ENCODE peak calls at places on chromosomes 7 and 10, in seven cellular contexts. S is stomach; L is activated effector memory CD4-positive, alpha-beta T cell treated with Interleukin-2 at 50 U/mL for 16 hours; M is GM12891; T is iris pigment epithelial cell; K is brain microvascular endothelial cell; A is Calu3. B is an unnamed sample.

GRCh38 chr10:132961420-132961803 is 19.0 kb upstream of the CFAP46 start:
- DNase-seq in S (no peak), L (no peak), M (no peak), T (no peak), K (no peak), A (no peak), B (no peak)

GRCh38 chr7:27345164-27345887 is 102.7 kb downstream of the EVX1 start:
- DNase-seq in S (no peak), L (no peak), M (no peak), T (no peak), K (no peak), A (no peak), B (no peak)

GRCh38 chr10:20708305-20708704 is 188.8 kb downstream of the NEBL start:
- DNase-seq in S (no peak), L (no peak), M (no peak), T (no peak), K (no peak), A (no peak), B (no peak)

GRCh38 chr7:121605297-121605640 is 209.2 kb upstream of the FAM3C start:
- DNase-seq in S (no peak), L (no peak), M (no peak), T (peak; percentile 28), K (peak; percentile 45), A (peak; percentile 17), B (no peak)

GRCh38 chr10:70604106-70604505 is 1.6 kb upstream of the PRF1 start:
- DNase-seq in S (no peak), L (no peak), M (no peak), T (no peak), K (no peak), A (no peak), B (no peak)

GRCh38 chr7:100975391-100975821 is 6.0 kb downstream of the MUC12 start:
- DNase-seq in S (no peak), L (no peak), M (no peak), T (no peak), K (no peak), A (no peak), B (no peak)

GRCh38 chr7:154584352-154585252 is 418.3 kb downstream of the PAXIP1 start:
- DNase-seq in S (no peak), L (no peak), M (no peak), T (peak; percentile 2), K (no peak), A (no peak), B (no peak)

GRCh38 chr10:89207181-89207800 is at the start of gene CH25H:
- DNase-seq in S (peak; percentile 64), L (peak; percentile 16), M (no peak), T (peak; percentile 70), K (peak; percentile 71), A (peak; percentile 51), B (peak; percentile 66)

GRCh38 chr7:108839091-108839490 is 269.4 kb downstream of the DNAJB9 start:
- DNase-seq in S (no peak), L (no peak), M (no peak), T (peak; percentile 4), K (no peak), A (no peak), B (no peak)

GRCh38 chr10:11639861-11640764 is 28.7 kb upstream of the USP6NL start:
- DNase-seq in S (peak; percentile 53), L (no peak), M (no peak), T (no peak), K (no peak), A (no peak), B (no peak)

GRCh38 chr7:4093035-4093434 is 589.1 kb upstream of the FOXK1 start:
- DNase-seq in S (no peak), L (no peak), M (no peak), T (no peak), K (no peak), A (no peak), B (no peak)

GRCh38 chr10:60820093-60820769 is 42.0 kb downstream of the CDK1 start:
- DNase-seq in S (no peak), L (no peak), M (no peak), T (peak; percentile 43), K (peak; percentile 25), A (no peak), B (no peak)

GRCh38 chr7:106010866-106011265 is 47.8 kb downstream of the CDHR3 start:
- DNase-seq in S (no peak), L (no peak), M (no peak), T (peak; percentile 24), K (peak; percentile 32), A (no peak), B (no peak)

GRCh38 chr7:83681200-83681599 is 32.3 kb upstream of the SEMA3E start:
- DNase-seq in S (no peak), L (no peak), M (no peak), T (no peak), K (no peak), A (no peak), B (no peak)

GRCh38 chr7:2474813-2475677 is 1.2 kb downstream of the GRIFIN start:
- DNase-seq in S (no peak), L (no peak), M (no peak), T (no peak), K (no peak), A (no peak), B (no peak)

GRCh38 chr10:71852335-71852937 is 1.4 kb upstream of the PSAP start:
- DNase-seq in S (peak; percentile 64), L (no peak), M (no peak), T (no peak), K (no peak), A (no peak), B (no peak)

GRCh38 chr10:119634219-119634544 is 17.0 kb upstream of the BAG3 start:
- DNase-seq in S (no peak), L (no peak), M (no peak), T (no peak), K (no peak), A (no peak), B (no peak)

GRCh38 chr7:48938539-48938938 is 14.2 kb downstream of the CDC14C start:
- DNase-seq in S (no peak), L (no peak), M (no peak), T (peak; percentile 77), K (no peak), A (no peak), B (no peak)

GRCh38 chr7:26675143-26675887 is 189.1 kb downstream of the SKAP2 start:
- DNase-seq in S (no peak), L (no peak), M (no peak), T (peak; percentile 22), K (no peak), A (no peak), B (no peak)

GRCh38 chr7:105591522-105591921 is 10.2 kb upstream of the EFCAB10 start:
- DNase-seq in S (no peak), L (no peak), M (no peak), T (no peak), K (no peak), A (no peak), B (no peak)

GRCh38 chr7:2856388-2857169 is 12.5 kb upstream of the GNA12 start:
- DNase-seq in S (no peak), L (no peak), M (no peak), T (no peak), K (peak; percentile 21), A (peak; percentile 50), B (no peak)

GRCh38 chr7:155885162-155886160 is 73.2 kb upstream of the SHH start:
- DNase-seq in S (peak; percentile 67), L (no peak), M (no peak), T (peak; percentile 73), K (peak; percentile 87), A (peak; percentile 47), B (no peak)

GRCh38 chr10:84205049-84205852 is 10.9 kb downstream of the CDHR1 start:
- DNase-seq in S (peak; percentile 36), L (peak; percentile 29), M (peak; percentile 55), T (peak; percentile 53), K (peak; percentile 59), A (peak; percentile 40), B (no peak)

B was measured in omental fat pad.